ENCODE peak calls at places on chromosomes 13 and 19, in eight cellular contexts. A, S, G, Z, T, E, M and H are unnamed samples. For H3K27me3, the result is how much of the 10 kb centered on the place peaks cover.

GRCh38 chr19:6108721-6109633 is 1.3 kb downstream of the RFX2 start:
- DNase-seq in M (peak), Z (peak), G (peak), E (peak), A (peak), S (no peak), T (peak), H (peak)

GRCh38 chr19:18507727-18508440 is 14.0 kb downstream of the ELL start:
- DNase-seq in A (no peak), E (no peak), S (peak), T (no peak), G (no peak), M (no peak), Z (no peak), H (peak)

GRCh38 chr13:23547000-23547590 is 23.1 kb upstream of the TNFRSF19 start:
- DNase-seq in M (no peak), E (no peak), Z (peak), A (peak), G (no peak), T (no peak), S (no peak), H (no peak)

GRCh38 chr13:76012091-76012721 is 376.1 kb downstream of the LMO7 start:
- DNase-seq in Z (peak), T (no peak), S (no peak), G (no peak), E (no peak), A (peak), M (no peak), H (no peak)

GRCh38 chr13:39012608-39013007 is 22.0 kb upstream of the STOML3 start:
- DNase-seq in M (no peak), T (no peak), A (no peak), E (no peak), G (no peak), S (no peak), Z (no peak), H (peak)

GRCh38 chr19:56538761-56539263 is at the start of gene ZFP28:
- DNase-seq in G (peak), Z (no peak), T (no peak), E (no peak), M (peak), A (no peak), S (no peak), H (peak)

GRCh38 chr19:52923782-52924593 is 760 bp upstream of the ZNF888 start:
- DNase-seq in Z (peak), M (no peak), A (peak), G (peak), S (peak), T (no peak), E (peak), H (peak)

GRCh38 chr19:32343550-32344262 is 1.7 kb upstream of the ZNF507 start:
- DNase-seq in Z (peak), T (no peak), E (peak), A (no peak), M (no peak), S (peak), G (no peak), H (no peak)

GRCh38 chr13:46598820-46599180 is 45.8 kb downstream of the LRCH1 start:
- DNase-seq in E (no peak), G (no peak), S (no peak), A (no peak), Z (no peak), T (no peak), M (no peak), H (no peak)

GRCh38 chr19:6032381-6032780 is 54.4 kb upstream of the RANBP3 start:
- DNase-seq in Z (no peak), T (no peak), M (no peak), G (peak), A (no peak), E (no peak), S (no peak), H (no peak)

GRCh38 chr13:77548095-77548494 is 12.6 kb downstream of the SCEL start:
- DNase-seq in A (no peak), G (no peak), S (no peak), M (no peak), E (no peak), T (no peak), Z (no peak), H (no peak)

GRCh38 chr13:76331948-76332712 is 554.1 kb downstream of the KCTD12 start:
- DNase-seq in T (no peak), E (no peak), Z (peak), M (no peak), S (no peak), G (no peak), A (peak), H (no peak)

GRCh38 chr13:102704238-102704750 is 9.4 kb upstream of the METTL21C start:
- DNase-seq in M (no peak), Z (no peak), G (no peak), T (no peak), S (no peak), E (no peak), A (no peak), H (no peak)

GRCh38 chr19:55146648-55147218 is 2.3 kb downstream of the TNNT1 start:
- DNase-seq in G (no peak), T (no peak), Z (no peak), A (no peak), S (peak), M (no peak), E (no peak), H (peak)

GRCh38 chr19:42200116-42200740 is 17.2 kb downstream of the DEDD2 start:
- DNase-seq in S (no peak), E (no peak), A (no peak), M (peak), G (no peak), Z (no peak), T (no peak), H (no peak)

GRCh38 chr19:42270346-42271044 is 1.4 kb downstream of the CIC start:
- DNase-seq in G (peak), S (no peak), M (peak), E (peak), T (peak), Z (peak), A (peak), H (no peak)

GRCh38 chr19:722553-723101 is 13.9 kb downstream of the PALM start:
- DNase-seq in T (no peak), E (peak), G (no peak), S (no peak), Z (no peak), M (no peak), A (no peak), H (no peak)

GRCh38 chr19:35027009-35027408 is 3.3 kb upstream of the SCN1B start:
- DNase-seq in S (no peak), Z (no peak), M (no peak), E (no peak), T (no peak), A (no peak), G (no peak), H (no peak)

GRCh38 chr19:31960474-31960873 is 384.9 kb upstream of the ZNF507 start:
- DNase-seq in G (no peak), S (peak), E (no peak), Z (no peak), T (no peak), A (peak), M (no peak), H (peak)

GRCh38 chr19:8004723-8005513 is 523 bp downstream of the ELAVL1 start:
- DNase-seq in T (no peak), G (peak), A (peak), Z (peak), S (no peak), E (peak), M (peak), H (peak)

GRCh38 chr19:38685666-38686529 is 38.4 kb downstream of the ACTN4 start:
- DNase-seq in E (no peak), S (peak), T (no peak), A (peak), M (no peak), G (no peak), Z (peak), H (no peak)

GRCh38 chr13:20099319-20099718 is 61.5 kb downstream of the GJA3 start:
- DNase-seq in Z (no peak), A (no peak), G (no peak), T (no peak), M (no peak), E (no peak), S (no peak), H (no peak)

GRCh38 chr19:49425178-49425577 is at the start of gene GFY:
- DNase-seq in Z (no peak), S (no peak), A (no peak), G (no peak), M (no peak), E (no peak), T (no peak), H (no peak)
- H3K27me3 ChIP-seq in Z (half or more), S (half or more), A (half or more), G (half or more), M (under half), E (half or more), T (half or more), H (half or more)

DNA sequence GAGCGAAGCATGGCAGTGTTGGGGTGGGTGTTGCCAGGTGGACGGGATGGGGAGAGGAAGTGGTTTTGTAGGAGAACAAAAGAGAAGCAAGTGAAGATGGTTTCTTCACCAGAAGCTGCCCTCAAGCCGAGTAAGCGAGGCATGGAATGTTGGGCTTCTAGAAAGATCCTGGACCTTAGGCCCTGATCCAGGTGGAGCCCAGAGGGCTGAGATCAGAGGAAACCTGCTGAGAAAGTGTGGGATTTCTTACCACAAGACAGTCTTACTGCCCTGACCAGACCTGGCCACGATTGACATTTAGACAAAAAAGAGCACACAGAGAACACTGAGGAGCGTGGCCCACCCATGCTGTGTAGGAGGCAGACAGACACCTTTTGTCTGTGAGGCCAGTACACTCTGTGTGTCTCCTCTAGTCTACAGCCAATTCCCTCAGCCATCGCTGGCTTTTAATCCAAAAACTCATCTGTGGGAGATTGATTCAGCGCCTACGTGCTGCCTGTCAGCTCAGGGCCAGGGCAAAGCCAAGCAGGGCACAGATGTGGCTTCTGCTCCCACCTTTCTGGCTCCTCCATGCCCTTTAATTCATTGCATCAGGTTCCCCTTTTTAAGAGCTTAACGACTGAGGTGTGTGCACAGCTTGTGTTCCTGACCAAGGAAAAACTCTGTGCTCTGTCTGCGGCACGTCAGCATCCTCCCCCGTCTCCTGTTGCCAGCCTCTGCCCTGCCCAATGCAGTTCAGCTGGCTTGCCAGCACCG is 123.3 kb downstream of the AKAP11 start:
- DNase-seq in E (no peak), G (no peak), M (peak), T (peak), S (no peak), Z (no peak), A (no peak), H (no peak)
- H3K27ac ChIP-seq in E (no peak), G (no peak), M (peak), T (no peak), S (no peak), Z (no peak), A (no peak), H (no peak)

GRCh38 chr19:30227071-30227621 is 145.0 kb upstream of the ZNF536 start:
- DNase-seq in A (no peak), T (no peak), Z (no peak), G (no peak), M (no peak), S (no peak), E (peak), H (peak)

GRCh38 chr19:30229524-30230174 is 142.5 kb upstream of the ZNF536 start:
- DNase-seq in A (no peak), E (no peak), S (no peak), Z (no peak), T (no peak), M (no peak), G (no peak), H (peak)

GRCh38 chr19:30228726-30229523 is 143.3 kb upstream of the ZNF536 start:
- DNase-seq in T (no peak), E (no peak), M (no peak), Z (peak), G (no peak), S (no peak), A (no peak), H (peak)

GRCh38 chr19:30227661-30228112 is 144.5 kb upstream of the ZNF536 start:
- DNase-seq in G (peak), S (peak), Z (peak), T (peak), E (peak), A (peak), M (no peak), H (peak)

DNA sequence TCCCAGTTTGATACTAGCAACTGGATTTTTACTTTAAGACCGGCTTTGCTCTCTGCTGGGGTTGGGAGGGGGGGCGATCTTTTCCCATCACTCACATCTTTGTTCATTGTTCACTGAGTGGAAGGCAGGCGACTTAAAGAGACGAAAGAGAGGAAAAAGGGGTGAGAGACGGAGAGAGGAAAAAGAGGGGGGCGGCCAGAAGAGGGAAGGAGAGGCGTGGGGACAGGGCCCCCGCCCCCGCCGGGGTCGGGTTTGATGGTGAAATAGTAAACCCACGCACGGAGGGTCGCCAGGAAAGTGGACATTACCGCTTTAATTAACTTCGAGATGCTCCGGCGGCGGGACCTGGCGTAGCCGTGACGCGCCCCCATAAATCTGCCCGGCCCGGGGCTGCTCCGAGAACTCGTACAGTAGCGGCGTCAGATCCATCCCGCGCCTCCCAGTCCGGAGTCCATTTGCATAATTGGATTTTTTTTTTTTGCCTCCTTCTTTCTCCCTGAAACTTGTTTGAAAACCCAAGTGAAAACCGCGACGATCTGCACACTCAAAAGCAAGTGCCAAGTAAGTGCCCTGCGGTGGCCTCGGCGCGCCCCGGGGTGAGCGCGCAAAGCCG is 144.0 kb upstream of the ZNF536 start:
- DNase-seq in T (no peak), G (no peak), M (no peak), A (no peak), S (no peak), E (peak), Z (no peak), H (peak)
- H3K27me3 ChIP-seq in T (under half), G (half or more), M (under half), A (under half), S (half or more), E (under half), Z (half or more), H (under half)

GRCh38 chr19:5032101-5032967 is 63.4 kb downstream of the KDM4B start:
- DNase-seq in M (peak), T (no peak), E (peak), G (no peak), A (no peak), S (no peak), Z (no peak), H (no peak)
- H3K27ac ChIP-seq in M (no peak), T (no peak), E (no peak), G (no peak), A (no peak), S (no peak), Z (peak), H (no peak)

GRCh38 chr13:111029957-111030609 is 85.0 kb upstream of the ARHGEF7 start:
- DNase-seq in Z (no peak), A (no peak), S (no peak), T (no peak), M (no peak), G (no peak), E (no peak), H (no peak)

GRCh38 chr13:111034811-111035210 is 80.3 kb upstream of the ARHGEF7 start:
- DNase-seq in A (peak), S (no peak), G (no peak), M (no peak), T (no peak), E (no peak), Z (no peak), H (no peak)

GRCh38 chr13:111027481-111028439 is 87.3 kb upstream of the ARHGEF7 start:
- DNase-seq in T (no peak), M (no peak), S (peak), E (no peak), Z (no peak), G (no peak), A (no peak), H (no peak)

GRCh38 chr13:111033172-111034133 is 81.7 kb upstream of the ARHGEF7 start:
- DNase-seq in M (no peak), A (no peak), S (no peak), T (no peak), Z (no peak), G (no peak), E (peak), H (no peak)

DNA sequence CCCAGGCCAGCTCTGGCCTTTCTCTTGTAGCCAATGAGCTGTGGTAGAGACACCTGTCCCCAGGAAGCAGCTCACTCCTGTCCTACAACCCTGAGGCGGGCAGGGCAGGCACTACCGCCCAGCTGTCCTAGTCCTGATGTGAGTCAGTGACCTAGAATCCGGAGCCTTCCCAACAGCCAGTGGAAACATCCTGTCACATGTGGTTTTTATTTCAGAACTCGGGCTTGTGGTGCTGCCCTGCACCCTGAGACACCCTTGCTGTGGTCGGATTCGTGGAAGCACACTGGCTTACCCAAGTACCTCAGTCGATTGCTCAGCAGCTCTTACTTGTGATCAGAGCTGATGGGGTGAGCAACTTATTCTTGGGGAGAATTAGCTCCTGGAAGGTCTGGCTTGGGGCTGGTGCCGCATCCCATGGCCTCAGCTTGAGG is 83.6 kb upstream of the ARHGEF7 start:
- DNase-seq in T (no peak), A (peak), M (peak), E (peak), Z (peak), S (no peak), G (no peak), H (peak)
- H3K27me3 ChIP-seq in T (under half), A (under half), M (under half), E (under half), Z (under half), S (half or more), G (under half), H (under half)

GRCh38 chr13:113818700-113819295 is 45.1 kb downstream of the GAS6 start:
- DNase-seq in E (no peak), G (no peak), A (no peak), Z (no peak), T (no peak), S (no peak), M (no peak), H (no peak)
- H3K27ac ChIP-seq in E (no peak), G (peak), A (no peak), Z (no peak), T (no peak), S (no peak), M (no peak), H (no peak)

GRCh38 chr13:26956532-26957142 is 196.1 kb upstream of the GPR12 start:
- DNase-seq in A (no peak), G (no peak), S (no peak), Z (no peak), E (peak), M (peak), T (no peak), H (no peak)
- H3K27me3 ChIP-seq in A (under half), G (under half), S (under half), Z (under half), E (under half), M (under half), T (under half), H (under half)